ENCODE peak calls at places on chromosomes 1 and 21, in seven cellular contexts. B, Y, I, A, Z, Q and J are unnamed samples.

GRCh38 chr1:21511579-21512522 is 2.6 kb downstream of the ALPL start:
- DNase-seq in B (no peak), Y (no peak), I (peak; percentile 90), A (peak; percentile 84), Z (no peak), Q (no peak), J (no peak)

GRCh38 chr1:177969825-177970371 is at the start of gene SEC16B:
- DNase-seq in B (no peak), Y (no peak), I (no peak), A (no peak), Z (no peak), Q (no peak), J (no peak)

GRCh38 chr1:41486053-41486891 is 1.8 kb upstream of the EDN2 start:
- DNase-seq in B (no peak), Y (no peak), I (no peak), A (peak; percentile 36), Z (no peak), Q (peak; percentile 76), J (no peak)

GRCh38 chr21:26845066-26845749 is at the start of gene ADAMTS1:
- DNase-seq in B (no peak), Y (no peak), I (peak; percentile 43), A (peak; percentile 93), Z (peak; percentile 94), Q (no peak), J (no peak)

GRCh38 chr1:168419746-168420145 is 124.1 kb downstream of the XCL2 start:
- DNase-seq in B (no peak), Y (no peak), I (no peak), A (no peak), Z (no peak), Q (no peak), J (no peak)

GRCh38 chr1:45442272-45442671 is 48.7 kb downstream of the TESK2 start:
- DNase-seq in B (no peak), Y (no peak), I (peak; percentile 29), A (no peak), Z (no peak), Q (no peak), J (no peak)

GRCh38 chr1:160208179-160209040 is 3.2 kb downstream of the PEA15 start:
- DNase-seq in B (no peak), Y (no peak), I (no peak), A (no peak), Z (no peak), Q (no peak), J (no peak)

GRCh38 chr1:231478800-231479199 is 49.7 kb upstream of the TSNAX start:
- DNase-seq in B (no peak), Y (no peak), I (no peak), A (no peak), Z (no peak), Q (no peak), J (no peak)

GRCh38 chr1:110734146-110734680 is 59.5 kb upstream of the KCNA3 start:
- DNase-seq in B (no peak), Y (no peak), I (no peak), A (no peak), Z (no peak), Q (no peak), J (no peak)

GRCh38 chr1:178648159-178648558 is 76.9 kb upstream of the RALGPS2 start:
- DNase-seq in B (no peak), Y (no peak), I (no peak), A (no peak), Z (no peak), Q (no peak), J (no peak)

GRCh38 chr1:204296431-204296988 is 63.2 kb downstream of the PLEKHA6 start:
- DNase-seq in B (no peak), Y (no peak), I (peak; percentile 57), A (no peak), Z (no peak), Q (no peak), J (no peak)

GRCh38 chr1:168763031-168763430 is 34.0 kb upstream of the DPT start:
- DNase-seq in B (no peak), Y (no peak), I (no peak), A (no peak), Z (no peak), Q (no peak), J (no peak)

GRCh38 chr1:58854576-58854975 is 70.7 kb upstream of the JUN start:
- DNase-seq in B (no peak), Y (no peak), I (no peak), A (no peak), Z (no peak), Q (no peak), J (no peak)

GRCh38 chr1:215405211-215405610 is 161.9 kb upstream of the KCTD3 start:
- DNase-seq in B (no peak), Y (no peak), I (no peak), A (no peak), Z (no peak), Q (no peak), J (no peak)

GRCh38 chr1:56578963-56579875 is at the start of gene PLPP3:
- DNase-seq in B (no peak), Y (no peak), I (peak; percentile 93), A (peak; percentile 93), Z (peak; percentile 68), Q (peak; percentile 31), J (peak; percentile 69)

GRCh38 chr1:230210326-230210978 is 143.4 kb downstream of the GALNT2 start:
- DNase-seq in B (no peak), Y (no peak), I (no peak), A (no peak), Z (no peak), Q (no peak), J (no peak)

GRCh38 chr1:59354754-59355337 is 58.0 kb downstream of the FGGY start:
- DNase-seq in B (no peak), Y (no peak), I (no peak), A (no peak), Z (no peak), Q (peak; percentile 52), J (no peak)

GRCh38 chr1:77511440-77511840 is 171.0 kb downstream of the ZZZ3 start:
- DNase-seq in B (no peak), Y (no peak), I (peak; percentile 94), A (no peak), Z (no peak), Q (no peak), J (no peak)

GRCh38 chr1:5989731-5990271 is 2.4 kb downstream of the NPHP4 start:
- DNase-seq in B (no peak), Y (no peak), I (no peak), A (peak; percentile 44), Z (no peak), Q (no peak), J (no peak)